ENCODE peak calls at places on chromosomes 12 and 14, in ten cellular contexts. M, G, Q, F, H, O, D, A, B and L are unnamed samples.
A peak's percentile ranks its signal among the peaks of the same experiment; 100 is the strongest.

GRCh38 chr12:10341892-10342509 is 34.3 kb downstream of the KLRD1 start:
- ATAC-seq in O (peak; percentile 78), H (no peak), A (no peak), G (no peak), B (no peak), M (no peak), Q (no peak), F (no peak), D (no peak), L (no peak)

GRCh38 chr12:106974525-106974924 is 12.4 kb downstream of the MTERF2 start:
- ATAC-seq in G (peak; percentile 48), B (no peak), Q (no peak), H (no peak), D (no peak), A (no peak), F (no peak), O (peak; percentile 30), M (no peak), L (no peak)

GRCh38 chr12:16857456-16857923 is 251.5 kb upstream of the LMO3 start:
- ATAC-seq in A (no peak), G (no peak), M (no peak), F (no peak), B (no peak), Q (no peak), O (no peak), H (no peak), D (no peak), L (no peak)

GRCh38 chr14:93329965-93330608 is 2.7 kb downstream of the BTBD7 start:
- ATAC-seq in G (no peak), H (no peak), A (no peak), D (no peak), M (no peak), F (no peak), B (no peak), Q (no peak), O (no peak), L (no peak)

GRCh38 chr14:54549862-54550261 is 17.1 kb upstream of the SAMD4A start:
- ATAC-seq in H (no peak), B (no peak), O (no peak), Q (no peak), A (no peak), D (no peak), F (no peak), M (no peak), G (no peak), L (no peak)

GRCh38 chr12:92973614-92974013 is 44.5 kb upstream of the EEA1 start:
- ATAC-seq in M (no peak), H (peak; percentile 74), A (peak; percentile 16), B (peak; percentile 48), G (no peak), O (no peak), F (no peak), Q (no peak), D (no peak), L (no peak)

GRCh38 chr12:116547955-116548471 is 11.2 kb upstream of the MAP1LC3B2 start:
- ATAC-seq in D (peak; percentile 74), O (peak; percentile 94), Q (peak; percentile 11), H (no peak), A (peak; percentile 22), G (no peak), F (no peak), M (no peak), B (no peak), L (peak; percentile 61)

GRCh38 chr14:95741051-95741490 is 27.1 kb upstream of the TCL1A start:
- ATAC-seq in D (no peak), B (no peak), Q (no peak), A (no peak), O (no peak), F (no peak), G (no peak), H (no peak), M (no peak), L (no peak)

GRCh38 chr12:115712676-115713075 is 564.8 kb downstream of the MED13L start:
- ATAC-seq in B (no peak), Q (no peak), H (no peak), M (no peak), O (no peak), D (no peak), A (no peak), F (no peak), G (no peak), L (no peak)